ENCODE peak calls at places on chromosomes 5 and 9, in ten cellular contexts. P is GM13976; S is neural crest cell; Z is cardiac muscle cell; T is CD8-positive, alpha-beta T cell; M is astrocyte of the spinal cord; N is fibroblast of pulmonary artery; O is omental fat pad; H is epithelial cell of esophagus; W is psoas muscle. A is an unnamed sample.

GRCh38 chr9:120252248-120252647 is 327.7 kb downstream of the CDK5RAP2 start:
- DNase-seq in P (no peak), S (no peak), Z (no peak), T (no peak), M (no peak), N (no peak), O (no peak), H (no peak), W (no peak), A (no peak)

GRCh38 chr9:15999422-16000339 is 446.8 kb downstream of the CCDC171 start:
- DNase-seq in P (no peak), S (no peak), Z (peak), T (no peak), M (peak), N (peak), O (no peak), H (peak), W (no peak), A (no peak)

GRCh38 chr9:26656003-26656940 is 236.3 kb downstream of the CAAP1 start:
- DNase-seq in P (no peak), S (peak), Z (peak), T (no peak), M (peak), N (peak), O (no peak), H (peak), W (no peak), A (no peak)

GRCh38 chr5:16880547-16880946 is 55.5 kb downstream of the MYO10 start:
- DNase-seq in P (no peak), S (no peak), Z (no peak), T (no peak), M (no peak), N (no peak), O (no peak), H (no peak), W (no peak), A (no peak)

GRCh38 chr5:107570805-107571531 is 99.8 kb downstream of the EFNA5 start:
- DNase-seq in P (peak), S (no peak), Z (peak), T (peak), M (no peak), N (peak), O (no peak), H (peak), W (peak), A (peak)

GRCh38 chr9:27528278-27528885 is 1.2 kb downstream of the MOB3B start:
- DNase-seq in P (peak), S (peak), Z (peak), T (peak), M (peak), N (peak), O (peak), H (peak), W (peak), A (peak)

GRCh38 chr9:97510797-97511761 is 9.6 kb downstream of the TMOD1 start:
- DNase-seq in P (peak), S (no peak), Z (peak), T (no peak), M (peak), N (peak), O (no peak), H (peak), W (peak), A (peak)

GRCh38 chr5:132622608-132623007 is 35.4 kb upstream of the IL13 start:
- DNase-seq in P (no peak), S (no peak), Z (no peak), T (no peak), M (no peak), N (no peak), O (no peak), H (no peak), W (no peak), A (no peak)

GRCh38 chr5:40378431-40379175 is 301.1 kb upstream of the PTGER4 start:
- DNase-seq in P (no peak), S (no peak), Z (no peak), T (no peak), M (no peak), N (no peak), O (no peak), H (no peak), W (no peak), A (no peak)

DNA sequence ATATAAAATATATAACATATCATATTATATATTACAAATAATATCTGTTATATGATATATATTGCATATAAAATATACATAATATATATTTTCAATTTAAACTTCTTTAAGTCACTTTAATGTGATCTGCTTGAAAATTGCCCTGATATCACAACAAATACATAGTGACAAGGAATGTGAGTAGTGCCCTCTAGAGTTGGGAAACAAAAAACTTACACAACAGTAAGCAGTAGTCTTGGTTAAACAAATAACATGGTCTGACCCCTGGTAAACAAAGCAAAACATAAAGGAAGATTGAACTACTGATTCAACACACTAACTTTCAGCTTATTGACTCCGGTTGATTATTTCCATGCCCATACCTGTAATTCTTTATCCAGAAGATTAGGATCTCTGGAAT is 188.3 kb upstream of the NMUR2 start:
- DNase-seq in P (no peak), S (no peak), Z (no peak), T (no peak), M (no peak), N (no peak), O (no peak), H (peak), W (no peak), A (peak)
- TF ChIP-seq CTCF in P (no peak), S (peak), Z (no peak), T (no peak), M (no peak), N (peak), O (no peak), H (peak), W (no peak), A (no peak)

DNA sequence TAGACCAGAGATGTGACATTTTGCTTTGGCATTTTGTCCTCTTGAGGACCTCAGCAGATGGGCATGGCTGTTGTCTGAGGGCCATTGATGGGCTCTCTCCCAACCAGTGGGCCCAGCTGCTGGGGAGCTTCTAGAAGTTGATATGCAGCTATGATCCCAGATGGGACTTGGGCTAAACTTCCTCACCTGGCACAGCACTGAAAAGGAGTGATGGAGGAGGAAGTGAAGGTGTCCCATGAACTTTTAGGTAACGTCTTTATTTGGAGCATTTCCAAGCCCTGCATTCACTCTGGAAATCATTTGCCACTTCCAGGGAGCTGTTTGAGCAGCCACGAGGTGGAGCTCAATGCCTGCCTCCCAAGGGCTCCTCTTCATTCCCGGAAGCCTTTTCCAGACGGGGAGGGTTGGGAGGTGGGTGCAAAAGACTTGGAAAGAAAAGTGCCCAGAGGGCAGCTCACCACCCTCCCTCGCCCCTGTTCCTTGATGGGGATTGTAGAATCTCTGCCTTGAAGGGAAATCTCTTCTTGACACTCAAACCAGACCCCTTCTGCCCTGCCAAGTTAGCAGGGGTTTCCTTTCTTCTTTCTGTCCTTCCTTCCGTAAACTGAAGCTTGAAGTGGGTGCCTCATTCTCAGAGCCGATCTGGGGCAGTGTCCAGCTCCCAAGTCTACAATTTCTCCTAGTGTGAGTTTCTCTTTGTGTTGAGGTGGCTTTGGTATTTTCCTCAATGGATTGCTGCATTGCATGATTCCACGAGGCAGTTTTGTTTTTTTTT is 18.1 kb upstream of the NEUROG1 start:
- DNase-seq in P (no peak), S (no peak), Z (peak), T (no peak), M (no peak), N (peak), O (no peak), H (peak), W (no peak), A (no peak)
- TF ChIP-seq CTCF in P (no peak), S (peak), Z (peak), T (no peak), M (peak), N (peak), O (no peak), H (peak), W (peak), A (no peak)

GRCh38 chr5:31825775-31826068 is 186.8 kb downstream of the PDZD2 start:
- DNase-seq in P (no peak), S (no peak), Z (no peak), T (no peak), M (no peak), N (no peak), O (no peak), H (no peak), W (no peak), A (no peak)

GRCh38 chr5:31819926-31820516 is 181.1 kb downstream of the PDZD2 start:
- DNase-seq in P (no peak), S (no peak), Z (no peak), T (no peak), M (no peak), N (no peak), O (no peak), H (no peak), W (no peak), A (no peak)

GRCh38 chr5:31824886-31825774 is 186.2 kb downstream of the PDZD2 start:
- DNase-seq in P (peak), S (peak), Z (peak), T (peak), M (peak), N (peak), O (no peak), H (peak), W (peak), A (peak)

GRCh38 chr5:31827862-31828261 is 188.9 kb downstream of the PDZD2 start:
- DNase-seq in P (no peak), S (no peak), Z (peak), T (no peak), M (peak), N (no peak), O (no peak), H (peak), W (no peak), A (no peak)

GRCh38 chr5:31823477-31823876 is 184.5 kb downstream of the PDZD2 start:
- DNase-seq in P (no peak), S (no peak), Z (peak), T (no peak), M (no peak), N (peak), O (no peak), H (no peak), W (no peak), A (no peak)
- TF ChIP-seq CTCF in P (no peak), S (no peak), Z (no peak), T (no peak), M (no peak), N (peak), O (no peak), H (no peak), W (no peak), A (no peak)

DNA sequence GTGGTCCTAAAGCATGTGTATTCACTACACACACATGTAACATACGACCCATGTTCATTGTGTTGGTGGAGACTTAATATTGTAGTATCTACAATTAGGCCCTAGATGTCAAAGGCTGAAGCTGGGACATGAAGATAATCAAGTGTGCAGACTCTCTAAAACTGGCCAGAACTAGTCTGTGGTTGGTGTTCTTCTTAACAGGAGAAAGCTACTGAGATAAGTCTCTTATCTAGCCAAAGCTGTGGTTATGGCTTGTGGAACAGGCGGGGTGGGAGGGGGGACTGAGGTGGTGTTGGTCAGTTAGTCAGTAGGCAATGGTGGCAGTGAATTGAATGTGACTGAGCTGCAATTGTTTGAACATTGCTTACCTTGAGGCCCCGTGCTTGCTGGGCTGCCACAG is 112.7 kb upstream of the SLC24A2 start:
- DNase-seq in P (no peak), S (no peak), Z (no peak), T (no peak), M (no peak), N (no peak), O (no peak), H (no peak), W (no peak), A (no peak)
- TF ChIP-seq CTCF in P (no peak), S (no peak), Z (no peak), T (no peak), M (no peak), N (no peak), O (no peak), H (no peak), W (no peak), A (no peak)

DNA sequence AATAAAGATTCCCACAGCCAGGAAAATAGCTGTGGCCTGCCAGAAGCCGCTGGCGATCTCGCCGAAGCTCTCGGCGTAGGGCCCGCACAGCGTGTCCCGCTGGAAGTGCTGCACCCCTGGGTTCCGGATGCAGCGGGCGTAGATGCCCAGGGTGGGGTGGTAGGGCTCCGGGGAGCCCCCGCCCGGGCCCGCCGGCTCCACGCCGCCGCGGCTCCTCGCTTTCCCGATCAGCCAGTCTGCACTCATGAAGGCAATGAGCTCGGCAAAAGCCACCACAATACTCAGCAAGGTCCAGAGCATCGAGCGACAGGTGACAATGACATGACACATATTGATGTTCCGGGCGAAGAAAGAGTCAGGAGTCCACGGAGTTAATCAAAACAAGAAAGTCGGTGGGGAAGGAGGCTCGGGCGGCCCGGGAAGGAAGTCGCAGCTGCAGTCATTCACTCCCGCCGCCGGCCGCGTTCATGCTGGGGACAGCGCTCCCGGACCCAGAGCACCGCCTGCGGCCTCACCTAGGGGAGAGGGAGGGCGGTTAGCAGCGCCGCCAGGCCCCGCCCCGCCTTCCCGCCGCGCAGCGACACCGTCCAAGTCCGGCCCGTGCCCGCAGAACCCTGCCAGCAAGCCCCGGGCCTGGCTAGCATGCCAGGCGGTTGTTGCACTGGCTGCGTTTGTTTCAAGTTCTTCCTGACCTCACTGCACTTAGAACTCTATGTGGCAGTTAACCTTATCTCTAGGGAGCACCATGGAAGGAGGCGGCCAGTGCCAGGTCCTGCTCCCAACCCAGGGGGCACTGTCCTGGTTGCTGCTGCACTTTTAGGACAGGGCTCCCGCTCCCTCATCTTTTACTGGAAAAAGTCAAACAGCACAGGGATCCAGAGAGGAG is 138.4 kb downstream of the LHFPL2 start:
- DNase-seq in P (peak), S (peak), Z (peak), T (peak), M (no peak), N (peak), O (no peak), H (peak), W (peak), A (peak)
- TF ChIP-seq CTCF in P (no peak), S (peak), Z (peak), T (no peak), M (no peak), N (peak), O (no peak), H (no peak), W (peak), A (no peak)

GRCh38 chr5:142324871-142325676 is at the start of gene SPRY4:
- DNase-seq in P (peak), S (peak), Z (peak), T (peak), M (peak), N (peak), O (peak), H (peak), W (peak), A (peak)
- TF ChIP-seq CTCF in P (no peak), S (peak), Z (no peak), T (no peak), M (no peak), N (no peak), O (no peak), H (peak), W (no peak), A (no peak)

DNA sequence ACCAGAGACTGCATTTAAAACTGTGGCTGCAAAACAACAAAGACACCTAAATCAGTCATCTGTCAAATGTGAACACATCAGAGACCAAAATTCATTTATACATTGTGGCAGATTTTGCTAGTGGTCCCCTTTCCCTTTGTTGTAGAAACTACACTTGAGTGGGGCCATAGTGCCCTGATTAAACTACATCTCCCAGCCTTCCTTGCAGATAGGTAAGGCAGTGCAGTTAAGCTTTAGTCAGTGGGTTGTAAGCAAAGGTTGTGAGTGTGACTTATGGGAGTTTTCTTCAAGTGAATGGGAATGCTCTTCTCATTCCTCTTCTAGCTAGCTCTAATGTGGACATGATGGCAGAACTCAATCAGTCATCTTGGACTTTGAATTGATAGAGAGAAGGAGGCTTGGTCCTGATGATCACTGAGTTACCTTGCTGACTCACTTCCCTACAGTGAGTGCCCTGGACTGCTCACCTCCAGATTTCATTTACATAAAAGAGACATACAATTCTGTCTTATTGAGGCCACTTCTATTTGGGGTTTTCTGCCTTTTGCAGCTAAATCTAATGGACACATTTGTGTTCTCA is 35.2 kb upstream of the SPARC start:
- DNase-seq in P (no peak), S (no peak), Z (no peak), T (no peak), M (no peak), N (no peak), O (no peak), H (peak), W (no peak), A (no peak)
- TF ChIP-seq CTCF in P (no peak), S (no peak), Z (no peak), T (no peak), M (no peak), N (no peak), O (no peak), H (no peak), W (no peak), A (no peak)

GRCh38 chr9:36855443-36856315 is 178.4 kb downstream of the PAX5 start:
- DNase-seq in P (peak), S (no peak), Z (peak), T (peak), M (no peak), N (peak), O (no peak), H (peak), W (no peak), A (peak)
- TF ChIP-seq CTCF in P (peak), S (peak), Z (peak), T (no peak), M (peak), N (peak), O (no peak), H (peak), W (no peak), A (peak)